ENCODE peak calls at places on chromosomes 7 and 10, in seven cellular contexts. L is CMK, K is cardiac fibroblast, Q is Panc1, Y is anterior cingulate cortex, A is glutamatergic neuron, T is AG08395. W is an unnamed sample.

GRCh38 chr7:140403878-140404564 is at the start of gene RAB19:
- DNase-seq in A (no peak), T (no peak), Q (no peak), Y (no peak), L (no peak), K (no peak), W (peak)

GRCh38 chr7:115630049-115630448 is 400.5 kb downstream of the TFEC start:
- DNase-seq in L (no peak), T (no peak), Y (no peak), Q (no peak), A (no peak), K (no peak), W (no peak)

GRCh38 chr7:39733881-39734571 is 110.7 kb downstream of the RALA start:
- DNase-seq in A (no peak), Q (no peak), Y (no peak), L (no peak), T (peak), K (peak), W (no peak)

GRCh38 chr7:147265528-147265927 is 1148.9 kb downstream of the CNTNAP2 start:
- DNase-seq in T (no peak), A (no peak), K (no peak), Q (no peak), L (no peak), Y (no peak), W (no peak)

GRCh38 chr7:139842414-139843210 is 13.5 kb downstream of the TBXAS1 start:
- DNase-seq in Y (no peak), T (no peak), L (no peak), K (peak), Q (no peak), A (no peak), W (no peak)

GRCh38 chr7:261341-262250 is 28.4 kb upstream of the FOXL3 start:
- DNase-seq in A (peak), Q (no peak), L (no peak), Y (no peak), T (no peak), K (no peak), W (no peak)

GRCh38 chr7:53315986-53316385 is 280.6 kb downstream of the POM121L12 start:
- DNase-seq in K (no peak), Q (no peak), Y (peak), A (no peak), T (no peak), L (no peak), W (no peak)

GRCh38 chr10:99921948-99922347 is 87.8 kb downstream of the DNMBP start:
- DNase-seq in L (no peak), Y (no peak), Q (no peak), T (no peak), A (no peak), K (no peak), W (no peak)

GRCh38 chr7:112067609-112068540 is 138.3 kb downstream of the DOCK4 start:
- DNase-seq in T (no peak), Q (no peak), Y (no peak), K (no peak), L (no peak), A (no peak), W (no peak)

GRCh38 chr10:32125023-32125422 is 68.8 kb upstream of the KIF5B start:
- DNase-seq in K (no peak), Y (no peak), T (no peak), Q (no peak), A (no peak), L (no peak), W (no peak)

GRCh38 chr10:74947781-74948401 is 121.5 kb downstream of the KAT6B start:
- DNase-seq in Y (no peak), T (no peak), K (no peak), Q (no peak), L (no peak), A (no peak), W (no peak)

GRCh38 chr7:131581241-131582157 is 25.1 kb upstream of the PODXL start:
- DNase-seq in A (no peak), T (no peak), L (no peak), Y (no peak), K (peak), Q (no peak), W (no peak)

GRCh38 chr10:52212802-52213510 is 101.1 kb upstream of the DKK1 start:
- DNase-seq in T (no peak), Q (no peak), Y (no peak), K (no peak), L (no peak), A (no peak), W (no peak)

GRCh38 chr7:749121-749520 is 22.0 kb upstream of the PRKAR1B start:
- DNase-seq in L (no peak), A (peak), K (peak), Q (no peak), Y (peak), T (no peak), W (no peak)

GRCh38 chr7:30445770-30446169 is 32.8 kb downstream of the NOD1 start:
- DNase-seq in K (peak), T (peak), Q (no peak), L (no peak), A (peak), Y (peak), W (peak)